ENCODE peak calls at places on chromosomes 5 and 9, in ten cellular contexts. H is omental fat pad; D is RWPE2; Q is upper lobe of right lung; W is Calu3; V is stimulated activated CD4-positive, alpha-beta T cell treated with anti-CD3 and anti-CD28 coated beads, Interleukin-2, amount 100 ng/mL, for 48 hours; O is HS-27A; S is pons; J is GM12892; E is A549. T is an unnamed sample.

GRCh38 chr9:94210616-94211603 is 48.2 kb upstream of the ZNF169 start:
- DNase-seq in H (no peak), D (no peak), Q (no peak), W (no peak), V (no peak), O (peak), S (no peak), J (no peak), E (no peak), T (no peak)

GRCh38 chr5:114377946-114378345 is 16.1 kb downstream of the KCNN2 start:
- DNase-seq in H (no peak), D (no peak), Q (no peak), W (no peak), V (no peak), O (no peak), S (no peak), J (no peak), E (no peak), T (no peak)

GRCh38 chr5:112555197-112555596 is 136.1 kb upstream of the EPB41L4A start:
- DNase-seq in H (no peak), D (no peak), Q (no peak), W (no peak), V (no peak), O (no peak), S (no peak), J (no peak), E (no peak), T (no peak)

GRCh38 chr9:116101516-116101915 is 52.1 kb upstream of the PAPPA start:
- DNase-seq in H (no peak), D (no peak), Q (no peak), W (no peak), V (no peak), O (no peak), S (no peak), J (no peak), E (peak), T (no peak)

GRCh38 chr9:10274156-10274555 is 338.6 kb downstream of the PTPRD start:
- DNase-seq in H (no peak), D (no peak), Q (no peak), W (no peak), V (no peak), O (no peak), S (no peak), J (no peak), E (no peak), T (no peak)

GRCh38 chr5:62152394-62153123 is 153.4 kb upstream of the KIF2A start:
- DNase-seq in H (no peak), D (no peak), Q (no peak), W (no peak), V (no peak), O (no peak), S (peak), J (no peak), E (no peak), T (no peak)

GRCh38 chr5:67246108-67246507 is 49.5 kb upstream of the CD180 start:
- DNase-seq in H (no peak), D (no peak), Q (no peak), W (peak), V (peak), O (no peak), S (peak), J (no peak), E (peak), T (peak)

GRCh38 chr9:24801344-24801743 is 255.6 kb upstream of the IZUMO3 start:
- DNase-seq in H (no peak), D (no peak), Q (no peak), W (no peak), V (no peak), O (no peak), S (no peak), J (no peak), E (no peak), T (no peak)

GRCh38 chr9:114782586-114782985 is 23.3 kb downstream of the TNFSF15 start:
- DNase-seq in H (no peak), D (no peak), Q (no peak), W (no peak), V (no peak), O (no peak), S (no peak), J (no peak), E (no peak), T (no peak)

GRCh38 chr9:125233678-125234077 is 7.5 kb downstream of the HSPA5 start:
- DNase-seq in H (no peak), D (no peak), Q (no peak), W (no peak), V (no peak), O (peak), S (no peak), J (no peak), E (peak), T (peak)

GRCh38 chr5:157740211-157740610 is 3.3 kb upstream of the LSM11 start:
- DNase-seq in H (no peak), D (no peak), Q (no peak), W (peak), V (no peak), O (no peak), S (no peak), J (peak), E (peak), T (no peak)

GRCh38 chr9:122126340-122127333 is 32.9 kb downstream of the NDUFA8 start:
- DNase-seq in H (no peak), D (no peak), Q (no peak), W (no peak), V (no peak), O (no peak), S (no peak), J (no peak), E (no peak), T (no peak)

GRCh38 chr5:32506809-32507208 is 62.3 kb upstream of the ZFR start:
- DNase-seq in H (no peak), D (peak), Q (no peak), W (no peak), V (no peak), O (peak), S (peak), J (no peak), E (no peak), T (peak)

GRCh38 chr9:23826120-23826629 is at the start of gene ELAVL2:
- DNase-seq in H (peak), D (peak), Q (peak), W (no peak), V (no peak), O (no peak), S (peak), J (no peak), E (peak), T (no peak)

GRCh38 chr9:128550226-128550625 is 2.2 kb upstream of the SPTAN1 start:
- DNase-seq in H (no peak), D (no peak), Q (no peak), W (no peak), V (peak), O (no peak), S (no peak), J (no peak), E (no peak), T (no peak)

GRCh38 chr9:116647515-116647809 is 39.6 kb upstream of the TRIM32 start:
- DNase-seq in H (no peak), D (no peak), Q (no peak), W (no peak), V (no peak), O (no peak), S (no peak), J (no peak), E (no peak), T (no peak)

GRCh38 chr5:126122942-126123341 is 300.3 kb upstream of the GRAMD2B start:
- DNase-seq in H (no peak), D (peak), Q (no peak), W (no peak), V (no peak), O (no peak), S (no peak), J (no peak), E (no peak), T (no peak)

GRCh38 chr5:58751222-58751621 is 168.3 kb downstream of the RAB3C start:
- DNase-seq in H (no peak), D (no peak), Q (no peak), W (peak), V (no peak), O (no peak), S (no peak), J (no peak), E (peak), T (peak)

GRCh38 chr5:436641-436975 is 6.4 kb upstream of the EXOC3 start:
- DNase-seq in H (no peak), D (no peak), Q (no peak), W (no peak), V (no peak), O (no peak), S (no peak), J (no peak), E (no peak), T (no peak)

GRCh38 chr5:134559672-134560071 is 34.2 kb downstream of the JADE2 start:
- DNase-seq in H (no peak), D (no peak), Q (no peak), W (no peak), V (no peak), O (no peak), S (no peak), J (no peak), E (no peak), T (no peak)

GRCh38 chr5:99331061-99331460 is 402.3 kb upstream of the CHD1 start:
- DNase-seq in H (no peak), D (no peak), Q (no peak), W (no peak), V (no peak), O (no peak), S (no peak), J (no peak), E (no peak), T (no peak)

GRCh38 chr5:175902013-175902412 is 30.6 kb downstream of the CPLX2 start:
- DNase-seq in H (no peak), D (no peak), Q (no peak), W (no peak), V (no peak), O (no peak), S (no peak), J (no peak), E (no peak), T (no peak)

GRCh38 chr9:133735415-133735775 is 2.8 kb downstream of the SARDH start:
- DNase-seq in H (no peak), D (peak), Q (no peak), W (no peak), V (no peak), O (no peak), S (no peak), J (no peak), E (no peak), T (no peak)

GRCh38 chr9:16626577-16627130 is 243.8 kb downstream of the BNC2 start:
- DNase-seq in H (no peak), D (no peak), Q (no peak), W (peak), V (no peak), O (peak), S (peak), J (no peak), E (peak), T (peak)

GRCh38 chr9:18728642-18729041 is 254.7 kb downstream of the ADAMTSL1 start:
- DNase-seq in H (no peak), D (no peak), Q (no peak), W (no peak), V (no peak), O (no peak), S (no peak), J (no peak), E (no peak), T (no peak)

T was measured in HS-5.